ENCODE peak calls at places on chromosome 18, in nine cellular contexts. N is mesendoderm; C is T-helper 17 cell; J is NCI-H1694 treated with DMSO at 0.1 percent for 48 hours; I is activated CD8-positive, alpha-beta memory T cell treated with anti-CD3 and anti-CD28 coated beads, Interleukin-2, amount 10 ng/mL, durations not matched to agents 7 days and 5 days; D is sciatic nerve; S is cardiac muscle cell; L is EL; P is WTC11. Z is an unnamed sample.

GRCh38 chr18:66749475-66750035 is 145.7 kb upstream of the CDH19 start:
- DNase-seq in N (no peak), C (no peak), J (no peak), I (no peak), D (no peak), S (no peak), L (no peak), P (no peak), Z (no peak)

GRCh38 chr18:48896875-48897511 is 53.8 kb downstream of the SMAD7 start:
- DNase-seq in N (peak), C (no peak), J (no peak), I (peak), D (peak), S (peak), L (peak), P (peak), Z (no peak)

GRCh38 chr18:38077219-38077618 is 511.6 kb upstream of the CELF4 start:
- DNase-seq in N (peak), C (no peak), J (no peak), I (no peak), D (no peak), S (peak), L (no peak), P (peak), Z (no peak)

GRCh38 chr18:62037989-62038778 is 145.4 kb upstream of the RNF152 start:
- DNase-seq in N (no peak), C (no peak), J (no peak), I (no peak), D (no peak), S (no peak), L (peak), P (no peak), Z (no peak)

GRCh38 chr18:8559612-8560011 is 49.6 kb upstream of the RAB12 start:
- DNase-seq in N (no peak), C (no peak), J (no peak), I (no peak), D (no peak), S (no peak), L (no peak), P (no peak), Z (no peak)

GRCh38 chr18:41131050-41131449 is 824.0 kb upstream of the PIK3C3 start:
- DNase-seq in N (no peak), C (no peak), J (no peak), I (no peak), D (no peak), S (no peak), L (no peak), P (no peak), Z (no peak)

GRCh38 chr18:41938445-41938844 is 16.6 kb upstream of the PIK3C3 start:
- DNase-seq in N (peak), C (no peak), J (no peak), I (no peak), D (no peak), S (no peak), L (peak), P (no peak), Z (no peak)

GRCh38 chr18:36075862-36076587 is 8.7 kb upstream of the RPRD1A start:
- DNase-seq in N (peak), C (no peak), J (no peak), I (no peak), D (no peak), S (no peak), L (peak), P (no peak), Z (no peak)

GRCh38 chr18:78777992-78778391 is 201.6 kb upstream of the SALL3 start:
- DNase-seq in N (no peak), C (no peak), J (no peak), I (no peak), D (peak), S (no peak), L (no peak), P (no peak), Z (no peak)

GRCh38 chr18:36593001-36593400 is 235.8 kb downstream of the TPGS2 start:
- DNase-seq in N (no peak), C (no peak), J (no peak), I (no peak), D (no peak), S (no peak), L (peak), P (no peak), Z (no peak)

GRCh38 chr18:60981651-60982050 is 351.6 kb upstream of the CDH20 start:
- DNase-seq in N (no peak), C (no peak), J (no peak), I (no peak), D (no peak), S (no peak), L (no peak), P (no peak), Z (no peak)

GRCh38 chr18:27378396-27379094 is 193.4 kb upstream of the CHST9 start:
- DNase-seq in N (peak), C (no peak), J (no peak), I (no peak), D (no peak), S (no peak), L (no peak), P (no peak), Z (no peak)

GRCh38 chr18:49819768-49820662 is 6.7 kb upstream of the ACAA2 start:
- DNase-seq in N (no peak), C (no peak), J (no peak), I (peak), D (no peak), S (no peak), L (peak), P (no peak), Z (no peak)

GRCh38 chr18:43236921-43237320 is 40.4 kb downstream of the SYT4 start:
- DNase-seq in N (peak), C (no peak), J (no peak), I (no peak), D (no peak), S (no peak), L (no peak), P (no peak), Z (no peak)

GRCh38 chr18:23243178-23243577 is 107.9 kb downstream of the CABLES1 start:
- DNase-seq in N (peak), C (no peak), J (no peak), I (no peak), D (no peak), S (no peak), L (no peak), P (peak), Z (no peak)

GRCh38 chr18:58668897-58669296 is 2.4 kb upstream of the MALT1 start:
- DNase-seq in N (no peak), C (no peak), J (no peak), I (no peak), D (no peak), S (no peak), L (peak), P (no peak), Z (no peak)

GRCh38 chr18:64974378-64975125 is 776.3 kb upstream of the CDH7 start:
- DNase-seq in N (peak), C (no peak), J (no peak), I (no peak), D (no peak), S (no peak), L (no peak), P (no peak), Z (no peak)

GRCh38 chr18:21745234-21745633 is 4.6 kb downstream of the MIB1 start:
- DNase-seq in N (peak), C (no peak), J (no peak), I (no peak), D (no peak), S (no peak), L (no peak), P (no peak), Z (no peak)

GRCh38 chr18:76374330-76375281 is 120.4 kb downstream of the ZNF516 start:
- DNase-seq in N (no peak), C (no peak), J (no peak), I (peak), D (peak), S (no peak), L (no peak), P (no peak), Z (no peak)

GRCh38 chr18:58495634-58496033 is 133.3 kb downstream of the ALPK2 start:
- DNase-seq in N (no peak), C (no peak), J (no peak), I (no peak), D (no peak), S (no peak), L (no peak), P (no peak), Z (no peak)

GRCh38 chr18:62209046-62209445 is 22.0 kb downstream of the RELCH start:
- DNase-seq in N (no peak), C (no peak), J (no peak), I (no peak), D (no peak), S (no peak), L (no peak), P (no peak), Z (no peak)

GRCh38 chr18:61435064-61435652 is 101.9 kb downstream of the CDH20 start:
- DNase-seq in N (peak), C (no peak), J (peak), I (no peak), D (no peak), S (peak), L (peak), P (no peak), Z (peak)

GRCh38 chr18:74742573-74742972 is 144.9 kb downstream of the ZNF407 start:
- DNase-seq in N (no peak), C (no peak), J (no peak), I (no peak), D (no peak), S (no peak), L (peak), P (no peak), Z (no peak)

GRCh38 chr18:26309283-26309682 is 83.0 kb downstream of the TAF4B start:
- DNase-seq in N (no peak), C (no peak), J (no peak), I (no peak), D (no peak), S (no peak), L (peak), P (no peak), Z (no peak)

GRCh38 chr18:47968006-47968676 is 37.7 kb upstream of the SMAD2 start:
- DNase-seq in N (peak), C (no peak), J (no peak), I (no peak), D (no peak), S (peak), L (peak), P (peak), Z (no peak)

GRCh38 chr18:12946549-12947354 is 1.1 kb upstream of the SEH1L start:
- DNase-seq in N (peak), C (no peak), J (no peak), I (no peak), D (peak), S (peak), L (peak), P (peak), Z (peak)

GRCh38 chr18:22469061-22469689 is 51.5 kb upstream of the CTAGE1 start:
- DNase-seq in N (no peak), C (no peak), J (no peak), I (no peak), D (no peak), S (no peak), L (no peak), P (no peak), Z (no peak)

GRCh38 chr18:8257851-8258434 is 351.3 kb upstream of the RAB12 start:
- DNase-seq in N (peak), C (no peak), J (no peak), I (no peak), D (no peak), S (no peak), L (no peak), P (no peak), Z (no peak)

GRCh38 chr18:3054785-3055184 is 41.8 kb upstream of the LPIN2 start:
- DNase-seq in N (no peak), C (no peak), J (no peak), I (no peak), D (no peak), S (no peak), L (no peak), P (no peak), Z (no peak)

GRCh38 chr18:3995476-3996102 is 459.5 kb downstream of the DLGAP1 start:
- DNase-seq in N (peak), C (no peak), J (peak), I (peak), D (peak), S (peak), L (peak), P (peak), Z (peak)

GRCh38 chr18:9392726-9393125 is 58.2 kb downstream of the TWSG1 start:
- DNase-seq in N (peak), C (no peak), J (no peak), I (no peak), D (no peak), S (no peak), L (no peak), P (no peak), Z (no peak)

GRCh38 chr18:63924551-63924950 is 16.8 kb downstream of the SERPINB10 start:
- DNase-seq in N (no peak), C (no peak), J (no peak), I (no peak), D (no peak), S (no peak), L (peak), P (no peak), Z (no peak)

GRCh38 chr18:44741070-44741469 is 60.4 kb downstream of the SETBP1 start:
- DNase-seq in N (no peak), C (no peak), J (no peak), I (no peak), D (no peak), S (no peak), L (no peak), P (no peak), Z (no peak)

GRCh38 chr18:50444539-50444938 is 69.7 kb downstream of the SKA1 start:
- DNase-seq in N (no peak), C (no peak), J (no peak), I (no peak), D (no peak), S (no peak), L (no peak), P (no peak), Z (no peak)

GRCh38 chr18:27276479-27276878 is 91.4 kb upstream of the CHST9 start:
- DNase-seq in N (no peak), C (no peak), J (no peak), I (no peak), D (no peak), S (no peak), L (no peak), P (no peak), Z (no peak)

GRCh38 chr18:27184115-27185024 is 738 bp downstream of the CHST9 start:
- DNase-seq in N (peak), C (no peak), J (peak), I (no peak), D (no peak), S (peak), L (no peak), P (peak), Z (peak)